ENCODE peak calls at places on chromosomes 13 and 19, in five cellular contexts. C is ascending aorta; K is activated T-helper 1 cell treated with anti-CD3 and anti-CD28 coated beads, Interleukin-2, amount 50 U/mL, for 16 hours; E is GOT3; J is WTC11. B is an unnamed sample.

GRCh38 chr13:85381082-85381481 is 418.1 kb downstream of the SLITRK6 start:
- DNase-seq in C (no peak), K (no peak), E (no peak), J (no peak), B (no peak)

GRCh38 chr19:51097166-51097736 is 11.0 kb downstream of the CTU1 start:
- DNase-seq in C (no peak), K (peak), E (no peak), J (peak), B (no peak)

GRCh38 chr13:29465741-29466293 is 129.7 kb downstream of the SLC7A1 start:
- DNase-seq in C (no peak), K (no peak), E (no peak), J (no peak), B (peak)

GRCh38 chr13:77820431-77821149 is 98.0 kb downstream of the EDNRB start:
- DNase-seq in C (no peak), K (no peak), E (no peak), J (peak), B (no peak)

GRCh38 chr19:56107626-56108351 is 13.3 kb downstream of the ZNF787 start:
- DNase-seq in C (no peak), K (no peak), E (no peak), J (no peak), B (peak)

GRCh38 chr13:75896271-75896670 is 260.1 kb downstream of the LMO7 start:
- DNase-seq in C (no peak), K (no peak), E (no peak), J (no peak), B (no peak)

GRCh38 chr13:33345842-33346241 is 60.3 kb upstream of the STARD13 start:
- DNase-seq in C (no peak), K (no peak), E (no peak), J (no peak), B (no peak)

GRCh38 chr13:26539738-26540292 is 17.7 kb upstream of the WASF3 start:
- DNase-seq in C (no peak), K (no peak), E (no peak), J (no peak), B (peak)

GRCh38 chr13:33276581-33276980 is 9.0 kb downstream of the STARD13 start:
- DNase-seq in C (no peak), K (no peak), E (no peak), J (no peak), B (no peak)

GRCh38 chr19:44753932-44754742 is 5.6 kb downstream of the BCL3 start:
- DNase-seq in C (peak), K (no peak), E (no peak), J (peak), B (peak)

GRCh38 chr13:45683701-45684100 is 18.4 kb upstream of the CBY2 start:
- DNase-seq in C (no peak), K (no peak), E (no peak), J (peak), B (no peak)

GRCh38 chr13:112716841-112717520 is 27.1 kb downstream of the ATP11A start:
- DNase-seq in C (no peak), K (no peak), E (no peak), J (no peak), B (no peak)

GRCh38 chr13:92966341-92966740 is 260.3 kb upstream of the GPC6 start:
- DNase-seq in C (no peak), K (no peak), E (no peak), J (no peak), B (no peak)

GRCh38 chr13:109093988-109094387 is 464.6 kb downstream of the MYO16 start:
- DNase-seq in C (no peak), K (no peak), E (no peak), J (no peak), B (no peak)

GRCh38 chr19:35882074-35882832 is 13.9 kb downstream of the APLP1 start:
- DNase-seq in C (no peak), K (no peak), E (no peak), J (no peak), B (no peak)

GRCh38 chr19:7862413-7862951 is 11.7 kb downstream of the PRR36 start:
- DNase-seq in C (no peak), K (peak), E (no peak), J (peak), B (no peak)

GRCh38 chr13:95756072-95756471 is 79.1 kb downstream of the DNAJC3 start:
- DNase-seq in C (no peak), K (no peak), E (no peak), J (no peak), B (no peak)

GRCh38 chr19:5895409-5895808 is 8.2 kb downstream of the NDUFA11 start:
- DNase-seq in C (no peak), K (no peak), E (no peak), J (no peak), B (no peak)

GRCh38 chr19:35710784-35711723 is 6.7 kb downstream of the ZBTB32 start:
- DNase-seq in C (no peak), K (no peak), E (no peak), J (no peak), B (no peak)

GRCh38 chr19:43809762-43810696 is 7.8 kb upstream of the LYPD5 start:
- DNase-seq in C (no peak), K (no peak), E (no peak), J (no peak), B (no peak)

GRCh38 chr13:109867766-109868165 is 81.4 kb upstream of the IRS2 start:
- DNase-seq in C (no peak), K (no peak), E (no peak), J (no peak), B (no peak)